ENCODE peak calls at places on chromosome 16, in seven cellular contexts. One of them, this sample, is unnamed.

GRCh38 chr16:4675864-4676786 is 17.2 kb upstream of the NUDT16L1 start:
- DNase-seq in HCT116: no peak
- DNase-seq in SK-N-SH: no peak
- DNase-seq in GM12878: no peak
- DNase-seq in HepG2: peak; percentile 35
- DNase-seq in H1: no peak
- DNase-seq in K562: peak; percentile 32
- DNase-seq in this sample: no peak

GRCh38 chr16:8966781-8967436 is 3.2 kb upstream of the USP7 start:
- DNase-seq in GM12878: no peak
- DNase-seq in HCT116: no peak
- DNase-seq in SK-N-SH: no peak
- DNase-seq in HepG2: no peak
- DNase-seq in H1: no peak
- DNase-seq in K562: no peak
- DNase-seq in this sample: no peak

GRCh38 chr16:69724414-69724873 is 1.9 kb downstream of the NQO1 start:
- DNase-seq in GM12878: no peak
- DNase-seq in SK-N-SH: no peak
- DNase-seq in H1: no peak
- DNase-seq in HepG2: no peak
- DNase-seq in K562: no peak
- DNase-seq in HCT116: no peak
- DNase-seq in this sample: no peak

GRCh38 chr16:49458221-49458620 is 84.6 kb downstream of the C16orf78 start:
- DNase-seq in HCT116: no peak
- DNase-seq in K562: no peak
- DNase-seq in HepG2: no peak
- DNase-seq in GM12878: no peak
- DNase-seq in H1: no peak
- DNase-seq in SK-N-SH: no peak
- DNase-seq in this sample: no peak

GRCh38 chr16:78405833-78406232 is 306.4 kb downstream of the WWOX start:
- DNase-seq in K562: no peak
- DNase-seq in GM12878: no peak
- DNase-seq in SK-N-SH: no peak
- DNase-seq in HepG2: no peak
- DNase-seq in HCT116: no peak
- DNase-seq in H1: no peak
- DNase-seq in this sample: no peak

GRCh38 chr16:56424404-56424765 is 960 bp downstream of the AMFR start:
- DNase-seq in HepG2: no peak
- DNase-seq in K562: no peak
- DNase-seq in SK-N-SH: no peak
- DNase-seq in GM12878: no peak
- DNase-seq in HCT116: no peak
- DNase-seq in H1: no peak
- DNase-seq in this sample: no peak

GRCh38 chr16:71542377-71542776 is 16.2 kb downstream of the CHST4 start:
- DNase-seq in K562: peak; percentile 48
- DNase-seq in HCT116: peak; percentile 60
- DNase-seq in HepG2: peak; percentile 63
- DNase-seq in SK-N-SH: peak; percentile 44
- DNase-seq in GM12878: no peak
- DNase-seq in H1: no peak
- DNase-seq in this sample: no peak

GRCh38 chr16:68910051-68910450 is 66.7 kb downstream of the TANGO6 start:
- DNase-seq in HepG2: no peak
- DNase-seq in H1: no peak
- DNase-seq in SK-N-SH: no peak
- DNase-seq in K562: no peak
- DNase-seq in HCT116: no peak
- DNase-seq in GM12878: no peak
- DNase-seq in this sample: no peak

GRCh38 chr16:9996191-9996590 is 186.0 kb downstream of the GRIN2A start:
- DNase-seq in GM12878: no peak
- DNase-seq in H1: no peak
- DNase-seq in HepG2: no peak
- DNase-seq in K562: no peak
- DNase-seq in HCT116: no peak
- DNase-seq in SK-N-SH: no peak
- DNase-seq in this sample: no peak

GRCh38 chr16:86783626-86784266 is 205.4 kb downstream of the FOXL1 start:
- DNase-seq in GM12878: no peak
- DNase-seq in K562: no peak
- DNase-seq in H1: no peak
- DNase-seq in HCT116: no peak
- DNase-seq in HepG2: no peak
- DNase-seq in SK-N-SH: no peak
- DNase-seq in this sample: peak; percentile 15

GRCh38 chr16:69179255-69180010 is 7.5 kb upstream of the SNTB2 start:
- DNase-seq in H1: no peak
- DNase-seq in K562: no peak
- DNase-seq in HCT116: no peak
- DNase-seq in GM12878: no peak
- DNase-seq in SK-N-SH: peak; percentile 54
- DNase-seq in HepG2: peak; percentile 40
- DNase-seq in this sample: peak; percentile 23

GRCh38 chr16:1309888-1310831 is 724 bp downstream of the UBE2I start:
- DNase-seq in H1: no peak
- DNase-seq in SK-N-SH: peak; percentile 67
- DNase-seq in HepG2: no peak
- DNase-seq in K562: peak; percentile 70
- DNase-seq in HCT116: no peak
- DNase-seq in GM12878: no peak
- DNase-seq in this sample: no peak

GRCh38 chr16:66651474-66651765 is 45.1 kb downstream of the CMTM4 start:
- DNase-seq in K562: no peak
- DNase-seq in HCT116: no peak
- DNase-seq in SK-N-SH: no peak
- DNase-seq in HepG2: no peak
- DNase-seq in H1: no peak
- DNase-seq in GM12878: no peak
- DNase-seq in this sample: no peak

GRCh38 chr16:2785101-2785991 is 2.0 kb downstream of the PRSS33 start:
- DNase-seq in H1: no peak
- DNase-seq in K562: peak; percentile 62
- DNase-seq in HepG2: no peak
- DNase-seq in HCT116: no peak
- DNase-seq in SK-N-SH: peak; percentile 70
- DNase-seq in GM12878: no peak
- DNase-seq in this sample: no peak

GRCh38 chr16:59698341-59698979 is 964.3 kb upstream of the GOT2 start:
- DNase-seq in HCT116: no peak
- DNase-seq in H1: no peak
- DNase-seq in K562: no peak
- DNase-seq in HepG2: no peak
- DNase-seq in GM12878: no peak
- DNase-seq in SK-N-SH: no peak
- DNase-seq in this sample: no peak

GRCh38 chr16:2816751-2817495 is at the start of gene PRSS21:
- DNase-seq in GM12878: no peak
- DNase-seq in K562: peak; percentile 94
- DNase-seq in HepG2: no peak
- DNase-seq in H1: no peak
- DNase-seq in HCT116: no peak
- DNase-seq in SK-N-SH: no peak
- DNase-seq in this sample: no peak

GRCh38 chr16:88781140-88782077 is 3.6 kb downstream of the PIEZO1 start:
- DNase-seq in HepG2: no peak
- DNase-seq in HCT116: no peak
- DNase-seq in SK-N-SH: no peak
- DNase-seq in H1: no peak
- DNase-seq in GM12878: no peak
- DNase-seq in K562: peak; percentile 50
- DNase-seq in this sample: no peak

GRCh38 chr16:16149710-16150116 is 73.6 kb downstream of the ABCC6 start:
- DNase-seq in HepG2: peak; percentile 76
- DNase-seq in K562: no peak
- DNase-seq in GM12878: no peak
- DNase-seq in H1: no peak
- DNase-seq in HCT116: no peak
- DNase-seq in SK-N-SH: no peak
- DNase-seq in this sample: no peak

GRCh38 chr16:82082543-82083244 is 47.6 kb downstream of the HSD17B2 start:
- DNase-seq in H1: no peak
- DNase-seq in HepG2: peak; percentile 97
- DNase-seq in K562: no peak
- DNase-seq in HCT116: peak; percentile 13
- DNase-seq in SK-N-SH: no peak
- DNase-seq in GM12878: no peak
- DNase-seq in this sample: no peak

GRCh38 chr16:72362972-72363371 is 191.0 kb upstream of the PMFBP1 start:
- DNase-seq in HCT116: no peak
- DNase-seq in K562: no peak
- DNase-seq in H1: no peak
- DNase-seq in GM12878: peak; percentile 21
- DNase-seq in SK-N-SH: no peak
- DNase-seq in HepG2: no peak
- DNase-seq in this sample: no peak

GRCh38 chr16:53754938-53755910 is 51.3 kb downstream of the FTO start:
- DNase-seq in HCT116: no peak
- DNase-seq in HepG2: no peak
- DNase-seq in SK-N-SH: no peak
- DNase-seq in GM12878: no peak
- DNase-seq in K562: no peak
- DNase-seq in H1: no peak
- DNase-seq in this sample: peak; percentile 57

GRCh38 chr16:29962344-29962994 is 590 bp downstream of the TMEM219 start:
- DNase-seq in HCT116: no peak
- DNase-seq in GM12878: no peak
- DNase-seq in K562: peak; percentile 7
- DNase-seq in SK-N-SH: no peak
- DNase-seq in H1: no peak
- DNase-seq in HepG2: peak; percentile 33
- DNase-seq in this sample: no peak

GRCh38 chr16:24138024-24138423 is 118.1 kb upstream of the CACNG3 start:
- DNase-seq in H1: peak; percentile 27
- DNase-seq in GM12878: no peak
- DNase-seq in SK-N-SH: no peak
- DNase-seq in HCT116: no peak
- DNase-seq in K562: no peak
- DNase-seq in HepG2: no peak
- DNase-seq in this sample: no peak
- TF ChIP-seq JUND in H1: no peak
- TF ChIP-seq JUND in GM12878: no peak
- TF ChIP-seq JUND in SK-N-SH: no peak
- TF ChIP-seq JUND in HCT116: no peak
- TF ChIP-seq JUND in K562: no peak
- TF ChIP-seq JUND in HepG2: no peak
- TF ChIP-seq JUND in this sample: no peak

DNA sequence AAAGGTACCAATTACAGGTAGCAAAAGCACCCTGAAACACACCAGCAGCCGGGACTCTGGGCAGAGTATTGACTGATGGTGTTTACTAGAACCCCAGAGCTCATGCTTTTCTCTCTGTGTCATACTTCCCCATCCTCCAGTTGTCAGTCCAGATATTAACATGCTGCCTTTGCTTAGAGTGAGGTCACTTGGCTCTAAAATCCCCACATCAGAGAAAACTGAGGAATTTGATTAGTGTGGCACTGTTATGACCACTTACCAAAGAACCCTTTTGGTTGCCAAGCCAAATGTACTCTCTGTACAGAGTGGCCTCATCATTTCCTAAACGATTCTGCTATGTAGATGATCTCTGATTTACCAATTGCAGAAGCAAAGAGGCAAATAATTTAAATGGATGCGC is 80.4 kb downstream of the ABCC12 start:
- DNase-seq in H1: no peak
- DNase-seq in K562: no peak
- DNase-seq in HepG2: peak; percentile 14
- DNase-seq in GM12878: no peak
- DNase-seq in SK-N-SH: no peak
- DNase-seq in HCT116: no peak
- DNase-seq in this sample: no peak
- TF ChIP-seq JUND in H1: no peak
- TF ChIP-seq JUND in K562: no peak
- TF ChIP-seq JUND in HepG2: no peak
- TF ChIP-seq JUND in GM12878: no peak
- TF ChIP-seq JUND in SK-N-SH: no peak
- TF ChIP-seq JUND in HCT116: no peak
- TF ChIP-seq JUND in this sample: no peak

GRCh38 chr16:84927621-84928591 is 83.4 kb downstream of the ZDHHC7 start:
- DNase-seq in SK-N-SH: no peak
- DNase-seq in HepG2: no peak
- DNase-seq in GM12878: no peak
- DNase-seq in HCT116: no peak
- DNase-seq in K562: no peak
- DNase-seq in H1: no peak
- DNase-seq in this sample: no peak
- TF ChIP-seq JUND in SK-N-SH: no peak
- TF ChIP-seq JUND in HepG2: no peak
- TF ChIP-seq JUND in GM12878: no peak
- TF ChIP-seq JUND in HCT116: no peak
- TF ChIP-seq JUND in K562: no peak
- TF ChIP-seq JUND in H1: no peak
- TF ChIP-seq JUND in this sample: no peak

DNA sequence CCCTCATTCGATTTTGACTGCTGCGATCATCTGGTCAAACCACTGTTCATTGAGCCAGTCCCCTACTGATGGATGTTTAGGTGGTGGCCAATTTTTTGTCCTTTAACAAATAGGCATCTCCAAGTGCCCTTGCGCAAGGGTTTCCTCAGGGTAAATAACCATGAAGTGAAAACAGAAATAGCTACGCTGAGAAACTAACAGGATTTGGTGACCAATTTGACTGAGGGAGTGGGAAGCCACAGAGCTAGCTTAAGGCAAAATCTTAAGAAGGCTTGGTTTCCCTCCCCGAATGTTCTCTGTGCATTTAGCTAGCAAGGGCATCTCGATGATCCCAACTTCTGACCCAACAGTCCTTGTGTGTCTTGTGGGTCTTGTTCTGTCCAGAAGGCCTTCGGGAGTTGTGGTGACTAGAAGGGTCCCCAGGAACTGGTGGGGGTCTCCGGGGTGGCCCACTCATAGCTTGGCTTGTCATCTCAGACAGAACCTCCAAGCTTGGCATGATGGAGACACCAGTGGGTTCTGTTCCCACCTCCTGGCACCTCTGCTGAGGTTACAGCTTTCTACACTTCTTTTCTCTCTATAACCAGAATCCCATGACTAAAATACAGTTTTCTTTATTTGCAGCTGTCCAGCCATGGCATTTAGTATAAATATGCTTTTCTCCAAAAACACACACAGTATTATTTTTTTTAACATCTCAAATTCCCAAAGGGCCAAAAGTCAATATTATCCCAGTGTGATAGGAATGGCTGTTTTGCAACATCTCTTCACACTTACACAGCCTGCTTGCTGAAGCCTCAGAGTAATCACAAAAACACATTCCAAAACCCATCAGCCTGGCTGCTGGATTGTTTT is 117.0 kb downstream of the SOCS1 start:
- DNase-seq in H1: no peak
- DNase-seq in HCT116: no peak
- DNase-seq in HepG2: peak; percentile 96
- DNase-seq in GM12878: no peak
- DNase-seq in SK-N-SH: no peak
- DNase-seq in K562: no peak
- DNase-seq in this sample: peak; percentile 30
- TF ChIP-seq JUND in H1: no peak
- TF ChIP-seq JUND in HCT116: no peak
- TF ChIP-seq JUND in HepG2: no peak
- TF ChIP-seq JUND in GM12878: no peak
- TF ChIP-seq JUND in SK-N-SH: no peak
- TF ChIP-seq JUND in K562: no peak
- TF ChIP-seq JUND in this sample: no peak

GRCh38 chr16:67770371-67770991 is 35.9 kb downstream of the RANBP10 start:
- DNase-seq in K562: no peak
- DNase-seq in HepG2: no peak
- DNase-seq in GM12878: no peak
- DNase-seq in H1: no peak
- DNase-seq in HCT116: no peak
- DNase-seq in SK-N-SH: no peak
- DNase-seq in this sample: no peak
- TF ChIP-seq JUND in K562: no peak
- TF ChIP-seq JUND in HepG2: no peak
- TF ChIP-seq JUND in GM12878: no peak
- TF ChIP-seq JUND in H1: no peak
- TF ChIP-seq JUND in HCT116: no peak
- TF ChIP-seq JUND in SK-N-SH: no peak
- TF ChIP-seq JUND in this sample: no peak

This sample was measured in T47D.